ENCODE peak calls at places on chromosomes 12 and 14, in ten cellular contexts. C is HFFc6, Y is MCF 10A, O is dorsolateral prefrontal cortex, Z is psoas muscle, I is left lung, A is astrocyte of the spinal cord, L is body of pancreas, B is fibroblast of lung, X is H9. R is an unnamed sample.

GRCh38 chr12:51836012-51836832 is 12.3 kb downstream of the FIGNL2 start:
- DNase-seq in B (no peak), A (no peak), L (no peak), Y (peak; percentile 33), O (no peak), Z (no peak), C (no peak), X (peak; percentile 84), I (no peak), R (no peak)

GRCh38 chr12:29086325-29087271 is 62.5 kb upstream of the FAR2 start:
- DNase-seq in A (no peak), L (no peak), X (no peak), O (no peak), I (peak; percentile 30), Z (no peak), Y (no peak), C (no peak), B (no peak), R (no peak)

GRCh38 chr12:16573652-16574077 is 32.3 kb downstream of the LMO3 start:
- DNase-seq in A (no peak), I (peak; percentile 50), B (no peak), L (peak; percentile 71), O (no peak), Y (peak; percentile 19), Z (peak; percentile 53), X (peak; percentile 64), C (no peak), R (no peak)

GRCh38 chr12:40692617-40693502 is 621 bp downstream of the CNTN1 start:
- DNase-seq in A (no peak), C (no peak), Y (no peak), X (peak; percentile 66), O (peak; percentile 61), L (peak; percentile 47), Z (peak; percentile 16), I (peak; percentile 78), B (no peak), R (no peak)

GRCh38 chr12:32312049-32312670 is 87.2 kb upstream of the FGD4 start:
- DNase-seq in C (peak; percentile 69), X (no peak), L (no peak), Z (no peak), O (no peak), I (no peak), B (peak; percentile 66), A (peak; percentile 63), Y (peak; percentile 68), R (peak; percentile 14)

GRCh38 chr12:26441434-26441833 is 246.1 kb downstream of the SSPN start:
- DNase-seq in I (no peak), A (no peak), L (no peak), Z (no peak), B (no peak), C (no peak), O (no peak), X (no peak), Y (no peak), R (no peak)

GRCh38 chr14:33564774-33565630 is 385.9 kb downstream of the EGLN3 start:
- DNase-seq in Z (no peak), X (peak; percentile 33), Y (peak; percentile 88), I (no peak), O (no peak), L (no peak), A (peak; percentile 86), B (peak; percentile 94), C (peak; percentile 11), R (peak; percentile 21)

GRCh38 chr12:8628731-8629130 is 16.1 kb upstream of the AICDA start:
- DNase-seq in Z (no peak), Y (no peak), I (no peak), B (peak; percentile 59), O (no peak), X (no peak), L (no peak), C (no peak), A (no peak), R (no peak)

GRCh38 chr12:114369088-114369487 is 36.9 kb downstream of the TBX5 start:
- DNase-seq in X (no peak), B (no peak), A (no peak), L (no peak), Z (no peak), Y (no peak), I (no peak), O (no peak), C (no peak), R (no peak)

GRCh38 chr12:45622210-45622937 is 107.1 kb upstream of the ARID2 start:
- DNase-seq in X (no peak), O (no peak), Z (no peak), B (no peak), I (no peak), C (no peak), L (no peak), Y (no peak), A (no peak), R (no peak)

DNA sequence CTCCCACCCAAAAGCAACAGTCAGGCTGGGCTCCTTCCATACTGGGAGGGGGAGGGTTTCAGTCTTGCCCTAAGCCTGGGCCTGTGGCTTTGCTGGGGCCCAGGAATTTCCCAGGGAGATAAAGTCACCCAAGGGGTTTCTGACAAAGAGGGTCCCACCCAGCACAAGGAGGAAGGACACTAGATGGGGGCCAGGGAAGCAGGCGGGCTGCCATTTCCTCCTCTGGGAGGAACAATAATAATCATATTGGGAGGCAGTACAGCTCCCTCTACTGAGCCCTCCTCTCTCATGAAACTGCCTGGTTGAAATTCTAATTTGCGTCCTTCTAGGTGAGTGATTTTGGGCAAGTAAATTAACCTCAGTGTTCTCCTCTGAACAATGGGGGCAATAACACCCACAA is 7.9 kb downstream of the SLC8B1 start:
- DNase-seq in C (no peak), Y (no peak), I (peak; percentile 8), O (no peak), B (no peak), X (no peak), A (no peak), L (no peak), Z (no peak), R (no peak)
- TF ChIP-seq CTCF in C (peak; percentile 17), Y (no peak), I (no peak), O (no peak), B (peak; percentile 15), X (no peak), A (peak; percentile 9), L (no peak), Z (no peak), R (no peak)

DNA sequence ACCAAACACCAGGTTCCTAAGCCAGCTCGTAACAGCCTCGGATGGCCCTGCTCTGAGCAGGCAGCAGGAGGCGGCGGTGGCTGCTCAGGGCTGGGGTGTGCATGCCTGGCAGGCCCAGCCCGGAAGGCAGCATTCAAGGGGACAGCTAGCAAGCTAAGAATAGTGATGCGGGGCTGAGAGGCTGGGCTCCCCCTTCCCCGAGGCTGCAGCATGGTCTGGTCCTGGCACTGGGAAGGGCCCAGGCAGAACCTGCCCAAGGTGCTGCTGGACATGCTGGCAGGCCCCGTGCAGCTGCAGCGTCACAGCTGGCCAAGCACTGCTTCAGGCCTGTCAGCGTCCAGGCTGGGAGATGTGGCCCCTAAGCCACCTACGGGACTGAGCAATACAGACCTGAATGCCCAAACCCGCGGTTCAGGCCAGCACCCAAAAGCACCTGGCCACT is 26.4 kb upstream of the NUDT14 start:
- DNase-seq in I (no peak), C (no peak), A (no peak), Y (no peak), L (no peak), Z (no peak), B (no peak), O (no peak), X (no peak), R (no peak)
- TF ChIP-seq CTCF in I (no peak), C (no peak), A (peak; percentile 18), Y (no peak), L (no peak), Z (no peak), B (no peak), O (no peak), X (peak; percentile 31), R (peak; percentile 5)

GRCh38 chr14:21091784-21092146 is 6.7 kb downstream of the ZNF219 start:
- DNase-seq in X (no peak), A (no peak), B (no peak), Z (no peak), L (no peak), Y (no peak), O (no peak), C (no peak), I (no peak), R (no peak)

GRCh38 chr14:21089877-21090193 is 8.6 kb downstream of the ZNF219 start:
- DNase-seq in Y (no peak), B (no peak), I (no peak), Z (no peak), A (no peak), L (no peak), O (no peak), C (no peak), X (no peak), R (no peak)

GRCh38 chr14:21090940-21091663 is 7.4 kb downstream of the ZNF219 start:
- DNase-seq in I (no peak), X (no peak), B (no peak), C (no peak), A (no peak), Z (no peak), Y (no peak), L (no peak), O (no peak), R (no peak)

GRCh38 chr14:21089271-21089670 is 9.2 kb downstream of the ZNF219 start:
- DNase-seq in X (no peak), I (no peak), B (no peak), O (no peak), C (no peak), A (no peak), Z (no peak), L (no peak), Y (no peak), R (no peak)

GRCh38 chr14:21090194-21090939 is 8.1 kb downstream of the ZNF219 start:
- DNase-seq in X (peak; percentile 75), L (peak; percentile 47), Y (no peak), C (no peak), Z (no peak), O (no peak), A (no peak), I (peak; percentile 86), B (no peak), R (no peak)
- TF ChIP-seq CTCF in X (peak; percentile 80), L (peak; percentile 39), Y (peak; percentile 59), C (peak; percentile 80), Z (peak; percentile 31), O (peak; percentile 54), A (peak; percentile 60), I (peak; percentile 14), B (peak; percentile 39), R (peak; percentile 46)

GRCh38 chr12:57852195-57852594 is 5.7 kb upstream of the CTDSP2 start:
- DNase-seq in L (no peak), C (no peak), I (no peak), Y (no peak), O (no peak), B (no peak), Z (no peak), A (no peak), X (peak; percentile 36), R (no peak)

GRCh38 chr12:57850924-57851323 is 4.4 kb upstream of the CTDSP2 start:
- DNase-seq in X (peak; percentile 66), Y (no peak), B (no peak), O (no peak), I (no peak), A (no peak), Z (no peak), L (no peak), C (no peak), R (no peak)

GRCh38 chr12:57851552-57852186 is 5.1 kb upstream of the CTDSP2 start:
- DNase-seq in O (no peak), I (no peak), X (no peak), A (no peak), Y (no peak), C (no peak), B (no peak), Z (no peak), L (no peak), R (no peak)

GRCh38 chr12:57853864-57854556 is 7.5 kb upstream of the CTDSP2 start:
- DNase-seq in L (no peak), B (no peak), Z (no peak), I (no peak), C (peak; percentile 23), X (no peak), A (no peak), Y (no peak), O (no peak), R (no peak)

GRCh38 chr12:57852620-57853509 is 6.3 kb upstream of the CTDSP2 start:
- DNase-seq in Z (peak; percentile 53), L (no peak), B (no peak), C (no peak), O (no peak), I (no peak), A (no peak), Y (no peak), X (peak; percentile 90), R (no peak)
- TF ChIP-seq CTCF in Z (peak; percentile 19), L (no peak), B (peak; percentile 9), C (peak; percentile 34), O (no peak), I (no peak), A (no peak), Y (no peak), X (peak; percentile 61), R (no peak)